ENCODE peak calls at places on chromosomes 13 and 19, in nine cellular contexts. D, T, W, P, H, E, U, O and G are unnamed samples.

GRCh38 chr19:49393871-49394270 is 5.8 kb downstream of the KASH5 start:
- DNase-seq in O (no peak), T (no peak), W (no peak), H (no peak), P (no peak), U (peak; percentile 53), E (no peak), D (no peak), G (no peak)

GRCh38 chr13:42652642-42653415 is 78.9 kb downstream of the TNFSF11 start:
- DNase-seq in P (no peak), O (no peak), W (no peak), T (no peak), H (no peak), D (no peak), E (no peak), U (no peak), G (no peak)

GRCh38 chr19:1513492-1514294 is 874 bp upstream of the ADAMTSL5 start:
- DNase-seq in W (peak; percentile 64), P (no peak), D (peak; percentile 74), E (no peak), H (peak; percentile 53), T (peak; percentile 35), U (peak; percentile 74), O (peak; percentile 71), G (peak; percentile 45)

GRCh38 chr19:40798223-40798996 is 581 bp upstream of the EGLN2 start:
- DNase-seq in H (peak; percentile 99), W (peak; percentile 100), T (peak; percentile 100), O (peak; percentile 100), E (peak; percentile 100), P (peak; percentile 100), U (peak; percentile 100), D (peak; percentile 100), G (peak; percentile 100)

GRCh38 chr13:110054041-110054440 is 252.9 kb downstream of the COL4A1 start:
- DNase-seq in D (no peak), W (no peak), E (no peak), H (no peak), O (no peak), T (no peak), P (no peak), U (no peak), G (no peak)

GRCh38 chr19:13033819-13034611 is 38.7 kb downstream of the NFIX start:
- DNase-seq in T (peak; percentile 61), O (no peak), H (peak; percentile 45), D (peak; percentile 42), P (no peak), W (peak; percentile 79), E (peak; percentile 74), U (peak; percentile 68), G (peak; percentile 23)

GRCh38 chr19:371501-372160 is 27.0 kb upstream of the MIER2 start:
- DNase-seq in E (no peak), U (no peak), H (no peak), O (no peak), T (no peak), W (no peak), P (peak; percentile 72), D (no peak), G (no peak)

GRCh38 chr19:19732579-19733501 is at the start of gene ZNF14:
- DNase-seq in W (peak; percentile 94), U (peak; percentile 99), P (peak; percentile 98), D (peak; percentile 92), H (peak; percentile 90), O (peak; percentile 88), E (peak; percentile 94), T (peak; percentile 91), G (peak; percentile 85)

GRCh38 chr19:5624154-5624663 is 1.3 kb downstream of the SAFB start:
- DNase-seq in P (peak; percentile 90), T (peak; percentile 30), W (peak; percentile 59), O (peak; percentile 36), U (peak; percentile 35), H (peak; percentile 61), E (peak; percentile 32), D (peak; percentile 21), G (peak; percentile 24)

GRCh38 chr13:42575938-42576337 is 2.0 kb downstream of the TNFSF11 start:
- DNase-seq in O (no peak), D (no peak), P (no peak), E (no peak), T (no peak), W (no peak), U (no peak), H (no peak), G (no peak)